ENCODE peak calls at places on chromosomes 1 and 21, in ten cellular contexts. T, E, I, P, N, J, U, H, D and B are unnamed samples.

GRCh38 chr1:204904228-204904810 is 33.7 kb downstream of the NFASC start:
- DNase-seq in T (no peak), E (no peak), I (no peak), P (no peak), N (no peak), J (no peak), U (no peak), H (no peak), D (no peak), B (no peak)

GRCh38 chr1:9275567-9276034 is 17.1 kb upstream of the SPSB1 start:
- DNase-seq in T (peak), E (no peak), I (peak), P (peak), N (peak), J (peak), U (no peak), H (peak), D (peak), B (peak)

GRCh38 chr1:89842547-89843278 is 21.9 kb downstream of the LRRC8D start:
- DNase-seq in T (no peak), E (no peak), I (peak), P (no peak), N (no peak), J (no peak), U (peak), H (no peak), D (no peak), B (no peak)

GRCh38 chr1:206513312-206514111 is 6.2 kb downstream of the RASSF5 start:
- DNase-seq in T (peak), E (no peak), I (no peak), P (no peak), N (no peak), J (no peak), U (no peak), H (no peak), D (no peak), B (peak)

GRCh38 chr1:62433861-62434611 is 2.8 kb upstream of the USP1 start:
- DNase-seq in T (no peak), E (no peak), I (no peak), P (no peak), N (no peak), J (no peak), U (peak), H (no peak), D (peak), B (no peak)

GRCh38 chr1:183124259-183124658 is 61.8 kb upstream of the LAMC2 start:
- DNase-seq in T (no peak), E (no peak), I (no peak), P (no peak), N (peak), J (no peak), U (peak), H (no peak), D (peak), B (no peak)

GRCh38 chr1:59146651-59147358 is 150.1 kb upstream of the FGGY start:
- DNase-seq in T (peak), E (peak), I (peak), P (peak), N (no peak), J (peak), U (no peak), H (peak), D (peak), B (no peak)

GRCh38 chr1:197106869-197107268 is 39.6 kb downstream of the ASPM start:
- DNase-seq in T (no peak), E (no peak), I (no peak), P (no peak), N (no peak), J (no peak), U (no peak), H (no peak), D (no peak), B (no peak)

GRCh38 chr1:231093158-231093922 is 53.3 kb upstream of the FAM89A start:
- DNase-seq in T (no peak), E (peak), I (no peak), P (no peak), N (peak), J (no peak), U (no peak), H (no peak), D (peak), B (no peak)

GRCh38 chr1:8889103-8889846 is 10.8 kb upstream of the ENO1 start:
- DNase-seq in T (no peak), E (no peak), I (no peak), P (no peak), N (no peak), J (no peak), U (no peak), H (no peak), D (no peak), B (no peak)

GRCh38 chr21:45938811-45939520 is 42.6 kb upstream of the COL6A1 start:
- DNase-seq in T (no peak), E (no peak), I (no peak), P (no peak), N (no peak), J (no peak), U (no peak), H (no peak), D (no peak), B (no peak)

GRCh38 chr1:200856716-200857352 is 15.9 kb upstream of the GPR25 start:
- DNase-seq in T (no peak), E (no peak), I (no peak), P (no peak), N (no peak), J (no peak), U (no peak), H (no peak), D (no peak), B (no peak)

GRCh38 chr1:905811-906531 is 17.8 kb upstream of the SAMD11 start:
- DNase-seq in T (peak), E (no peak), I (no peak), P (no peak), N (no peak), J (no peak), U (peak), H (peak), D (no peak), B (no peak)

GRCh38 chr1:31426249-31426922 is 13.4 kb downstream of the SERINC2 start:
- DNase-seq in T (no peak), E (no peak), I (no peak), P (no peak), N (no peak), J (no peak), U (no peak), H (no peak), D (no peak), B (no peak)

GRCh38 chr1:157000686-157001085 is 44.9 kb downstream of the ARHGEF11 start:
- DNase-seq in T (no peak), E (no peak), I (no peak), P (no peak), N (no peak), J (no peak), U (no peak), H (no peak), D (no peak), B (no peak)

GRCh38 chr1:152932170-152932811 is 14.7 kb upstream of the SPRR5 start:
- DNase-seq in T (no peak), E (no peak), I (no peak), P (no peak), N (no peak), J (no peak), U (no peak), H (no peak), D (no peak), B (no peak)

GRCh38 chr1:53367503-53368313 is 39.8 kb upstream of the LRP8 start:
- DNase-seq in T (no peak), E (no peak), I (peak), P (no peak), N (no peak), J (no peak), U (peak), H (peak), D (peak), B (no peak)

GRCh38 chr1:220430586-220430985 is 97.3 kb upstream of the MARK1 start:
- DNase-seq in T (no peak), E (no peak), I (no peak), P (no peak), N (no peak), J (no peak), U (no peak), H (no peak), D (no peak), B (no peak)

GRCh38 chr1:165241321-165241720 is 115.2 kb downstream of the LMX1A start:
- DNase-seq in T (no peak), E (no peak), I (no peak), P (no peak), N (no peak), J (no peak), U (no peak), H (no peak), D (no peak), B (no peak)

GRCh38 chr1:161091093-161091492 is 1.7 kb upstream of the NECTIN4 start:
- DNase-seq in T (no peak), E (no peak), I (no peak), P (no peak), N (no peak), J (no peak), U (no peak), H (no peak), D (no peak), B (no peak)

GRCh38 chr1:201714542-201715276 is 114.2 kb upstream of the IPO9 start:
- DNase-seq in T (peak), E (no peak), I (no peak), P (no peak), N (no peak), J (no peak), U (no peak), H (no peak), D (peak), B (peak)

GRCh38 chr1:9006956-9007615 is 19.1 kb downstream of the SLC2A7 start:
- DNase-seq in T (no peak), E (no peak), I (no peak), P (no peak), N (no peak), J (no peak), U (no peak), H (no peak), D (no peak), B (no peak)

GRCh38 chr1:176466514-176466913 is 3.5 kb downstream of the PAPPA2 start:
- DNase-seq in T (peak), E (no peak), I (peak), P (no peak), N (peak), J (no peak), U (peak), H (no peak), D (peak), B (no peak)

GRCh38 chr1:58804853-58805252 is 21.0 kb upstream of the JUN start:
- DNase-seq in T (no peak), E (no peak), I (no peak), P (no peak), N (no peak), J (no peak), U (no peak), H (no peak), D (no peak), B (no peak)

GRCh38 chr1:231628207-231628876 is 1.8 kb downstream of the DISC1 start:
- DNase-seq in T (no peak), E (no peak), I (no peak), P (no peak), N (no peak), J (peak), U (no peak), H (peak), D (no peak), B (no peak)

GRCh38 chr1:77063118-77063517 is 156.1 kb downstream of the PIGK start:
- DNase-seq in T (no peak), E (no peak), I (no peak), P (no peak), N (no peak), J (no peak), U (no peak), H (no peak), D (no peak), B (no peak)

GRCh38 chr21:15061284-15061683 is 3.5 kb downstream of the NRIP1 start:
- DNase-seq in T (no peak), E (no peak), I (no peak), P (no peak), N (no peak), J (no peak), U (no peak), H (no peak), D (peak), B (no peak)

GRCh38 chr1:206744683-206745082 is 25.9 kb upstream of the IL19 start:
- DNase-seq in T (no peak), E (no peak), I (no peak), P (no peak), N (no peak), J (no peak), U (no peak), H (no peak), D (no peak), B (no peak)

GRCh38 chr1:111195002-111195684 is 5.3 kb downstream of the DENND2D start:
- DNase-seq in T (no peak), E (no peak), I (no peak), P (no peak), N (no peak), J (no peak), U (no peak), H (no peak), D (no peak), B (no peak)

GRCh38 chr21:24727803-24728425 is 879.4 kb downstream of the MRPL39 start:
- DNase-seq in T (no peak), E (no peak), I (no peak), P (no peak), N (no peak), J (no peak), U (no peak), H (no peak), D (no peak), B (no peak)

GRCh38 chr1:20344738-20345137 is 54.1 kb downstream of the VWA5B1 start:
- DNase-seq in T (no peak), E (no peak), I (no peak), P (no peak), N (no peak), J (no peak), U (no peak), H (no peak), D (no peak), B (no peak)

GRCh38 chr1:117368116-117369108 is 1.2 kb downstream of the MAN1A2 start:
- DNase-seq in T (no peak), E (no peak), I (no peak), P (no peak), N (no peak), J (no peak), U (peak), H (peak), D (peak), B (no peak)

GRCh38 chr1:47684964-47685762 is 247.3 kb downstream of the FOXD2 start:
- DNase-seq in T (no peak), E (no peak), I (no peak), P (no peak), N (no peak), J (no peak), U (no peak), H (no peak), D (no peak), B (no peak)

GRCh38 chr1:58874327-58874726 is 90.5 kb upstream of the JUN start:
- DNase-seq in T (no peak), E (no peak), I (no peak), P (no peak), N (no peak), J (no peak), U (no peak), H (no peak), D (no peak), B (no peak)